ENCODE peak calls at places on chromosomes 2 and 18, in four cellular contexts. V is choroid plexus epithelial cell; K is activated naive CD4-positive, alpha-beta T cell; O is glomerular endothelial cell. J is an unnamed sample.

GRCh38 chr18:36504928-36505327 is 207.4 kb downstream of the FHOD3 start:
- DNase-seq in V (no peak), K (no peak), O (no peak), J (no peak)

GRCh38 chr2:46493241-46493970 is 14.0 kb downstream of the TMEM247 start:
- DNase-seq in V (peak; percentile 82), K (no peak), O (no peak), J (no peak)

GRCh38 chr2:70946832-70947442 is 11.2 kb downstream of the ATP6V1B1 start:
- DNase-seq in V (peak; percentile 80), K (no peak), O (no peak), J (peak; percentile 40)

GRCh38 chr2:8408560-8409460 is 273.0 kb upstream of the ID2 start:
- DNase-seq in V (no peak), K (no peak), O (no peak), J (peak; percentile 44)

GRCh38 chr2:155100261-155100660 is 401.8 kb downstream of the KCNJ3 start:
- DNase-seq in V (no peak), K (no peak), O (no peak), J (no peak)

GRCh38 chr2:235611337-235611736 is 117.5 kb downstream of the AGAP1 start:
- DNase-seq in V (no peak), K (no peak), O (no peak), J (no peak)

GRCh38 chr2:195657634-195658540 is 861 bp downstream of the SLC39A10 start:
- DNase-seq in V (peak; percentile 94), K (peak; percentile 51), O (peak; percentile 57), J (peak; percentile 79)

GRCh38 chr2:198053776-198054175 is 249.4 kb downstream of the PLCL1 start:
- DNase-seq in V (no peak), K (no peak), O (no peak), J (no peak)

GRCh38 chr2:41414486-41415230 is 633.2 kb upstream of the PKDCC start:
- DNase-seq in V (peak; percentile 50), K (no peak), O (no peak), J (peak; percentile 29)

GRCh38 chr2:170162261-170162612 is 15.7 kb upstream of the MYO3B start:
- DNase-seq in V (no peak), K (no peak), O (no peak), J (no peak)

GRCh38 chr2:228318218-228318617 is 136.7 kb upstream of the SPHKAP start:
- DNase-seq in V (peak; percentile 26), K (no peak), O (no peak), J (peak; percentile 60)

GRCh38 chr2:19746611-19747309 is 155.0 kb downstream of the TTC32 start:
- DNase-seq in V (peak; percentile 52), K (no peak), O (no peak), J (no peak)

GRCh38 chr2:106607371-106607770 is 120.2 kb downstream of the CD8B2 start:
- DNase-seq in V (no peak), K (no peak), O (no peak), J (no peak)

GRCh38 chr2:204277226-204277625 is 268.0 kb upstream of the PARD3B start:
- DNase-seq in V (no peak), K (no peak), O (no peak), J (no peak)

GRCh38 chr2:181309161-181309560 is 148.0 kb upstream of the ITGA4 start:
- DNase-seq in V (no peak), K (no peak), O (no peak), J (no peak)

GRCh38 chr2:232689152-232689910 is 7.8 kb upstream of the GIGYF2 start:
- DNase-seq in V (peak; percentile 81), K (no peak), O (no peak), J (peak; percentile 80)

GRCh38 chr2:179825494-179825893 is 35.9 kb downstream of the ZNF385B start:
- DNase-seq in V (no peak), K (no peak), O (no peak), J (no peak)

GRCh38 chr2:207706936-207707860 is 4.2 kb upstream of the CCNYL1 start:
- DNase-seq in V (no peak), K (no peak), O (no peak), J (no peak)

GRCh38 chr2:143615617-143616016 is 486.4 kb downstream of the ARHGAP15 start:
- DNase-seq in V (no peak), K (no peak), O (no peak), J (no peak)

GRCh38 chr2:144516981-144517824 is 2.7 kb downstream of the ZEB2 start:
- DNase-seq in V (peak; percentile 98), K (no peak), O (no peak), J (peak; percentile 85)

GRCh38 chr2:192162392-192163042 is 32.2 kb downstream of the TMEFF2 start:
- DNase-seq in V (peak; percentile 87), K (peak; percentile 2), O (peak; percentile 57), J (peak; percentile 56)

GRCh38 chr2:15527074-15527739 is 33.9 kb downstream of the NBAS start:
- DNase-seq in V (no peak), K (no peak), O (no peak), J (no peak)

GRCh38 chr2:144452169-144453038 is 67.5 kb downstream of the ZEB2 start:
- DNase-seq in V (peak; percentile 67), K (no peak), O (no peak), J (no peak)

GRCh38 chr18:61948842-61949438 is 56.1 kb upstream of the RNF152 start:
- DNase-seq in V (peak; percentile 20), K (no peak), O (no peak), J (no peak)

GRCh38 chr2:234047361-234047760 is 3.1 kb upstream of the SPP2 start:
- DNase-seq in V (no peak), K (no peak), O (no peak), J (no peak)

GRCh38 chr2:66237470-66238354 is 197.2 kb upstream of the MEIS1 start:
- DNase-seq in V (no peak), K (no peak), O (no peak), J (no peak)

GRCh38 chr2:26849056-26850001 is 1.4 kb downstream of the DPYSL5 start:
- DNase-seq in V (no peak), K (no peak), O (no peak), J (no peak)

GRCh38 chr2:239533917-239534316 is 133.1 kb upstream of the HDAC4 start:
- DNase-seq in V (peak; percentile 6), K (no peak), O (no peak), J (peak; percentile 38)

GRCh38 chr2:9488583-9489547 is 14.5 kb downstream of the IAH1 start:
- DNase-seq in V (no peak), K (no peak), O (no peak), J (peak; percentile 47)

GRCh38 chr18:48879008-48879431 is 71.7 kb downstream of the SMAD7 start:
- DNase-seq in V (no peak), K (no peak), O (no peak), J (no peak)